ENCODE peak calls at places on chromosomes 12 and 14, in ten cellular contexts. One of them, this sample, is unnamed.

GRCh38 chr12:84727964-84728363 is 184.6 kb downstream of the SLC6A15 start:
- DNase-seq in Peyer's patch: no peak
- DNase-seq in fibroblast of mammary gland: no peak
- DNase-seq in ascending aorta: no peak
- DNase-seq in lower leg skin: no peak
- DNase-seq in OCI-LY7: no peak
- DNase-seq in K562: no peak
- DNase-seq in IMR-90: no peak
- DNase-seq in pancreas: no peak
- DNase-seq in CD8-positive, alpha-beta T cell: no peak
- DNase-seq in this sample: no peak

GRCh38 chr12:100473716-100474150 is at the start of gene NR1H4:
- DNase-seq in Peyer's patch: no peak
- DNase-seq in fibroblast of mammary gland: peak
- DNase-seq in ascending aorta: no peak
- DNase-seq in lower leg skin: no peak
- DNase-seq in OCI-LY7: no peak
- DNase-seq in K562: no peak
- DNase-seq in IMR-90: peak
- DNase-seq in pancreas: no peak
- DNase-seq in CD8-positive, alpha-beta T cell: no peak
- DNase-seq in this sample: peak

GRCh38 chr14:30058401-30058800 is 130.8 kb upstream of the PRKD1 start:
- DNase-seq in Peyer's patch: no peak
- DNase-seq in fibroblast of mammary gland: peak
- DNase-seq in ascending aorta: no peak
- DNase-seq in lower leg skin: no peak
- DNase-seq in OCI-LY7: no peak
- DNase-seq in K562: no peak
- DNase-seq in IMR-90: peak
- DNase-seq in pancreas: no peak
- DNase-seq in CD8-positive, alpha-beta T cell: no peak
- DNase-seq in this sample: peak

GRCh38 chr12:45974171-45974719 is 16.1 kb downstream of the SCAF11 start:
- DNase-seq in Peyer's patch: no peak
- DNase-seq in fibroblast of mammary gland: no peak
- DNase-seq in ascending aorta: no peak
- DNase-seq in lower leg skin: no peak
- DNase-seq in OCI-LY7: no peak
- DNase-seq in K562: no peak
- DNase-seq in IMR-90: no peak
- DNase-seq in pancreas: no peak
- DNase-seq in CD8-positive, alpha-beta T cell: no peak
- DNase-seq in this sample: no peak

GRCh38 chr14:59482471-59483331 is 1.5 kb downstream of the L3HYPDH start:
- DNase-seq in Peyer's patch: no peak
- DNase-seq in fibroblast of mammary gland: peak
- DNase-seq in ascending aorta: peak
- DNase-seq in lower leg skin: no peak
- DNase-seq in OCI-LY7: no peak
- DNase-seq in K562: peak
- DNase-seq in IMR-90: peak
- DNase-seq in pancreas: peak
- DNase-seq in CD8-positive, alpha-beta T cell: no peak
- DNase-seq in this sample: peak

GRCh38 chr14:75442166-75442565 is 14.3 kb downstream of the JDP2 start:
- DNase-seq in Peyer's patch: no peak
- DNase-seq in fibroblast of mammary gland: no peak
- DNase-seq in ascending aorta: no peak
- DNase-seq in lower leg skin: no peak
- DNase-seq in OCI-LY7: no peak
- DNase-seq in K562: no peak
- DNase-seq in IMR-90: no peak
- DNase-seq in pancreas: no peak
- DNase-seq in CD8-positive, alpha-beta T cell: no peak
- DNase-seq in this sample: no peak

GRCh38 chr12:121784460-121784859 is 9.0 kb downstream of the RHOF start:
- DNase-seq in Peyer's patch: no peak
- DNase-seq in fibroblast of mammary gland: peak
- DNase-seq in ascending aorta: no peak
- DNase-seq in lower leg skin: peak
- DNase-seq in OCI-LY7: no peak
- DNase-seq in K562: no peak
- DNase-seq in IMR-90: peak
- DNase-seq in pancreas: no peak
- DNase-seq in CD8-positive, alpha-beta T cell: no peak
- DNase-seq in this sample: peak

GRCh38 chr12:21527451-21528180 is 1.5 kb downstream of the SPX start:
- DNase-seq in Peyer's patch: peak
- DNase-seq in fibroblast of mammary gland: peak
- DNase-seq in ascending aorta: peak
- DNase-seq in lower leg skin: no peak
- DNase-seq in OCI-LY7: peak
- DNase-seq in K562: no peak
- DNase-seq in IMR-90: peak
- DNase-seq in pancreas: peak
- DNase-seq in CD8-positive, alpha-beta T cell: peak
- DNase-seq in this sample: peak

GRCh38 chr12:64608901-64609542 is 1.3 kb upstream of the RASSF3 start:
- DNase-seq in Peyer's patch: peak
- DNase-seq in fibroblast of mammary gland: peak
- DNase-seq in ascending aorta: no peak
- DNase-seq in lower leg skin: peak
- DNase-seq in OCI-LY7: peak
- DNase-seq in K562: peak
- DNase-seq in IMR-90: peak
- DNase-seq in pancreas: no peak
- DNase-seq in CD8-positive, alpha-beta T cell: peak
- DNase-seq in this sample: peak

GRCh38 chr14:98984719-98985041 is 287.3 kb downstream of the BCL11B start:
- DNase-seq in Peyer's patch: peak
- DNase-seq in fibroblast of mammary gland: no peak
- DNase-seq in ascending aorta: no peak
- DNase-seq in lower leg skin: no peak
- DNase-seq in OCI-LY7: no peak
- DNase-seq in K562: peak
- DNase-seq in IMR-90: no peak
- DNase-seq in pancreas: no peak
- DNase-seq in CD8-positive, alpha-beta T cell: peak
- DNase-seq in this sample: no peak

GRCh38 chr12:70692681-70693288 is 55.6 kb upstream of the PTPRB start:
- DNase-seq in Peyer's patch: no peak
- DNase-seq in fibroblast of mammary gland: peak
- DNase-seq in ascending aorta: no peak
- DNase-seq in lower leg skin: no peak
- DNase-seq in OCI-LY7: peak
- DNase-seq in K562: peak
- DNase-seq in IMR-90: peak
- DNase-seq in pancreas: no peak
- DNase-seq in CD8-positive, alpha-beta T cell: no peak
- DNase-seq in this sample: peak

GRCh38 chr12:68405292-68405900 is 73.2 kb upstream of the MDM1 start:
- DNase-seq in Peyer's patch: no peak
- DNase-seq in fibroblast of mammary gland: peak
- DNase-seq in ascending aorta: no peak
- DNase-seq in lower leg skin: no peak
- DNase-seq in OCI-LY7: no peak
- DNase-seq in K562: no peak
- DNase-seq in IMR-90: no peak
- DNase-seq in pancreas: no peak
- DNase-seq in CD8-positive, alpha-beta T cell: no peak
- DNase-seq in this sample: peak

GRCh38 chr14:68607081-68607851 is 185.6 kb downstream of the ZFP36L1 start:
- DNase-seq in Peyer's patch: no peak
- DNase-seq in fibroblast of mammary gland: no peak
- DNase-seq in ascending aorta: no peak
- DNase-seq in lower leg skin: no peak
- DNase-seq in OCI-LY7: no peak
- DNase-seq in K562: no peak
- DNase-seq in IMR-90: peak
- DNase-seq in pancreas: peak
- DNase-seq in CD8-positive, alpha-beta T cell: no peak
- DNase-seq in this sample: peak

GRCh38 chr14:68942281-68943035 is 36.6 kb downstream of the ACTN1 start:
- DNase-seq in Peyer's patch: no peak
- DNase-seq in fibroblast of mammary gland: no peak
- DNase-seq in ascending aorta: no peak
- DNase-seq in lower leg skin: no peak
- DNase-seq in OCI-LY7: no peak
- DNase-seq in K562: no peak
- DNase-seq in IMR-90: peak
- DNase-seq in pancreas: no peak
- DNase-seq in CD8-positive, alpha-beta T cell: no peak
- DNase-seq in this sample: no peak

GRCh38 chr14:105324080-105324778 is 9.7 kb downstream of the PACS2 start:
- DNase-seq in Peyer's patch: no peak
- DNase-seq in fibroblast of mammary gland: no peak
- DNase-seq in ascending aorta: no peak
- DNase-seq in lower leg skin: no peak
- DNase-seq in OCI-LY7: no peak
- DNase-seq in K562: no peak
- DNase-seq in IMR-90: no peak
- DNase-seq in pancreas: no peak
- DNase-seq in CD8-positive, alpha-beta T cell: no peak
- DNase-seq in this sample: no peak

GRCh38 chr14:21039059-21039422 is 3.1 kb upstream of the RNASE7 start:
- DNase-seq in Peyer's patch: peak
- DNase-seq in fibroblast of mammary gland: peak
- DNase-seq in ascending aorta: peak
- DNase-seq in lower leg skin: peak
- DNase-seq in OCI-LY7: no peak
- DNase-seq in K562: no peak
- DNase-seq in IMR-90: peak
- DNase-seq in pancreas: peak
- DNase-seq in CD8-positive, alpha-beta T cell: no peak
- DNase-seq in this sample: peak

GRCh38 chr12:52007982-52008510 is 1.3 kb downstream of the TAMALIN start:
- DNase-seq in Peyer's patch: no peak
- DNase-seq in fibroblast of mammary gland: no peak
- DNase-seq in ascending aorta: no peak
- DNase-seq in lower leg skin: no peak
- DNase-seq in OCI-LY7: no peak
- DNase-seq in K562: no peak
- DNase-seq in IMR-90: no peak
- DNase-seq in pancreas: no peak
- DNase-seq in CD8-positive, alpha-beta T cell: no peak
- DNase-seq in this sample: no peak

GRCh38 chr14:68486033-68486732 is 306.7 kb downstream of the ZFP36L1 start:
- DNase-seq in Peyer's patch: no peak
- DNase-seq in fibroblast of mammary gland: no peak
- DNase-seq in ascending aorta: no peak
- DNase-seq in lower leg skin: no peak
- DNase-seq in OCI-LY7: no peak
- DNase-seq in K562: peak
- DNase-seq in IMR-90: no peak
- DNase-seq in pancreas: peak
- DNase-seq in CD8-positive, alpha-beta T cell: no peak
- DNase-seq in this sample: no peak

DNA sequence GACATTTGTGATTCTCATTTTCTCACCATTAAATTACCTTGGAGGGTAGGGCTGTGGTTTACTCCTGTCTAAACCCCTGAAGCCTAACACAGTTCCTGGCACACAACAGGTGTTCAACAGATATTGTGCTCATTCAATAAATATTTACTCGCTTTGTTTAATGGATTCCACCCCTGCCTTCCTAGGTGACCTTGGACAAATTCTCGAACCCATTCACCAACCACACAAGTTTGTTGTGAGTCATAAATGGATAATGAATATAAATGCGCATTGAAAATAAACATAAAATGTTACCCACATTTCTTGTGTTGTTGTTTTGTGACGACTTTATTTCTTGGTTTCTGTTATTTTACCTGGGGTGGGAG is 362 bp upstream of the TSFM start:
- DNase-seq in Peyer's patch: no peak
- DNase-seq in fibroblast of mammary gland: no peak
- DNase-seq in ascending aorta: no peak
- DNase-seq in lower leg skin: no peak
- DNase-seq in OCI-LY7: no peak
- DNase-seq in K562: no peak
- DNase-seq in IMR-90: no peak
- DNase-seq in pancreas: no peak
- DNase-seq in CD8-positive, alpha-beta T cell: no peak
- DNase-seq in this sample: no peak
- H3K4me3 ChIP-seq in Peyer's patch: peak
- H3K4me3 ChIP-seq in fibroblast of mammary gland: peak
- H3K4me3 ChIP-seq in ascending aorta: peak
- H3K4me3 ChIP-seq in lower leg skin: no peak
- H3K4me3 ChIP-seq in OCI-LY7: peak
- H3K4me3 ChIP-seq in K562: peak
- H3K4me3 ChIP-seq in IMR-90: peak
- H3K4me3 ChIP-seq in pancreas: no peak
- H3K4me3 ChIP-seq in CD8-positive, alpha-beta T cell: no peak
- H3K4me3 ChIP-seq in this sample: peak

GRCh38 chr14:64841121-64841611 is 38.5 kb downstream of the SPTB start:
- DNase-seq in Peyer's patch: no peak
- DNase-seq in fibroblast of mammary gland: peak
- DNase-seq in ascending aorta: no peak
- DNase-seq in lower leg skin: no peak
- DNase-seq in OCI-LY7: no peak
- DNase-seq in K562: peak
- DNase-seq in IMR-90: peak
- DNase-seq in pancreas: no peak
- DNase-seq in CD8-positive, alpha-beta T cell: no peak
- DNase-seq in this sample: peak
- TF ChIP-seq CTCF in Peyer's patch: no peak
- TF ChIP-seq CTCF in fibroblast of mammary gland: peak
- TF ChIP-seq CTCF in ascending aorta: no peak
- TF ChIP-seq CTCF in lower leg skin: no peak
- TF ChIP-seq CTCF in OCI-LY7: no peak
- TF ChIP-seq CTCF in K562: peak
- TF ChIP-seq CTCF in IMR-90: peak
- TF ChIP-seq CTCF in pancreas: no peak
- TF ChIP-seq CTCF in CD8-positive, alpha-beta T cell: no peak
- TF ChIP-seq CTCF in this sample: peak

GRCh38 chr12:2503036-2503435 is 291.7 kb upstream of the FKBP4 start:
- DNase-seq in Peyer's patch: no peak
- DNase-seq in fibroblast of mammary gland: no peak
- DNase-seq in ascending aorta: no peak
- DNase-seq in lower leg skin: no peak
- DNase-seq in OCI-LY7: no peak
- DNase-seq in K562: no peak
- DNase-seq in IMR-90: no peak
- DNase-seq in pancreas: no peak
- DNase-seq in CD8-positive, alpha-beta T cell: no peak
- DNase-seq in this sample: no peak
- H3K4me3 ChIP-seq in Peyer's patch: no peak
- H3K4me3 ChIP-seq in fibroblast of mammary gland: no peak
- H3K4me3 ChIP-seq in ascending aorta: no peak
- H3K4me3 ChIP-seq in lower leg skin: no peak
- H3K4me3 ChIP-seq in OCI-LY7: no peak
- H3K4me3 ChIP-seq in K562: no peak
- H3K4me3 ChIP-seq in IMR-90: no peak
- H3K4me3 ChIP-seq in pancreas: no peak
- H3K4me3 ChIP-seq in CD8-positive, alpha-beta T cell: no peak
- H3K4me3 ChIP-seq in this sample: no peak

DNA sequence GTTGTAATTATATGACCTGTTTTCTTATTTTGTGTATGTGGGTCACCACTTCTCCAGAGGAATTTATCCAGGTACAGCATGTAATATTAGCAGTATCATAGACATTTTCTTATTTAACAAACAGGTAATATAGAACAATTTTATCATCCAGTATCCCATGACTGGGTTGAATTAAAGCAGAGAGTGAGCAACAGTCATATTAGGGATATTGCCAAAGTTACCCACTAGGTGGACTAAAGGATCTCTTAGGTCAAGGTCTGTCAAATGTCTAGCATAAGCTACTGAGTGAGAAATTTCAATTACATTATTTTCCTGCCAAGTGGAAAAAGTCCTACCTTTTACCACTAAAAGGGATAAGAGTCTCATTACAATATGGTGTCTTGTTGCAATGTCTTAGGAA is 62.1 kb upstream of the TRIM9 start:
- DNase-seq in Peyer's patch: no peak
- DNase-seq in fibroblast of mammary gland: peak
- DNase-seq in ascending aorta: no peak
- DNase-seq in lower leg skin: no peak
- DNase-seq in OCI-LY7: peak
- DNase-seq in K562: no peak
- DNase-seq in IMR-90: peak
- DNase-seq in pancreas: no peak
- DNase-seq in CD8-positive, alpha-beta T cell: no peak
- DNase-seq in this sample: peak
- TF ChIP-seq CTCF in Peyer's patch: no peak
- TF ChIP-seq CTCF in fibroblast of mammary gland: peak
- TF ChIP-seq CTCF in ascending aorta: no peak
- TF ChIP-seq CTCF in lower leg skin: no peak
- TF ChIP-seq CTCF in OCI-LY7: peak
- TF ChIP-seq CTCF in K562: peak
- TF ChIP-seq CTCF in IMR-90: peak
- TF ChIP-seq CTCF in pancreas: no peak
- TF ChIP-seq CTCF in CD8-positive, alpha-beta T cell: no peak
- TF ChIP-seq CTCF in this sample: peak